ENCODE peak calls at places on chromosomes 3 and 15, in seven cellular contexts. M, U, Q, P, D, T and H are unnamed samples.

GRCh38 chr3:45367451-45367850 is 20.9 kb upstream of the LARS2 start:
- DNase-seq in M (no peak), U (no peak), Q (no peak), P (peak; percentile 83), D (no peak), T (no peak), H (no peak)

GRCh38 chr3:29265673-29266072 is 15.2 kb upstream of the RBMS3 start:
- DNase-seq in M (no peak), U (no peak), Q (no peak), P (no peak), D (no peak), T (no peak), H (no peak)

GRCh38 chr15:43792761-43793493 is 807 bp downstream of the SERF2 start:
- DNase-seq in M (peak; percentile 54), U (no peak), Q (peak; percentile 16), P (peak; percentile 38), D (no peak), T (peak; percentile 49), H (no peak)

GRCh38 chr3:167114619-167115018 is 265.5 kb downstream of the ZBBX start:
- DNase-seq in M (no peak), U (no peak), Q (no peak), P (no peak), D (no peak), T (no peak), H (peak; percentile 81)

GRCh38 chr3:128447561-128448013 is 19.1 kb downstream of the DNAJB8 start:
- DNase-seq in M (no peak), U (no peak), Q (no peak), P (no peak), D (no peak), T (no peak), H (no peak)

GRCh38 chr15:32837935-32838334 is 120.1 kb downstream of the GREM1 start:
- DNase-seq in M (no peak), U (no peak), Q (no peak), P (no peak), D (no peak), T (no peak), H (no peak)

GRCh38 chr3:178512627-178513026 is 23.6 kb upstream of the KCNMB2 start:
- DNase-seq in M (no peak), U (no peak), Q (no peak), P (no peak), D (no peak), T (no peak), H (no peak)

GRCh38 chr15:85646538-85647091 is 148.1 kb downstream of the KLHL25 start:
- DNase-seq in M (no peak), U (no peak), Q (no peak), P (peak; percentile 28), D (no peak), T (no peak), H (no peak)

GRCh38 chr3:189720746-189721426 is 89.7 kb downstream of the TP63 start:
- DNase-seq in M (no peak), U (no peak), Q (no peak), P (no peak), D (no peak), T (no peak), H (no peak)

GRCh38 chr15:90799639-90800038 is 68.7 kb upstream of the FURIN start:
- DNase-seq in M (no peak), U (no peak), Q (no peak), P (no peak), D (no peak), T (no peak), H (no peak)

GRCh38 chr15:31605467-31605931 is 278.9 kb downstream of the KLF13 start:
- DNase-seq in M (no peak), U (no peak), Q (no peak), P (peak; percentile 36), D (no peak), T (no peak), H (no peak)

GRCh38 chr3:131091768-131092167 is 65.1 kb downstream of the NEK11 start:
- DNase-seq in M (no peak), U (no peak), Q (no peak), P (peak; percentile 15), D (no peak), T (no peak), H (no peak)

GRCh38 chr3:78659386-78659987 is 1108.3 kb downstream of the ROBO1 start:
- DNase-seq in M (no peak), U (no peak), Q (peak; percentile 37), P (peak; percentile 44), D (peak; percentile 38), T (peak; percentile 28), H (no peak)

GRCh38 chr3:50288387-50289007 is 3.7 kb downstream of the IFRD2 start:
- DNase-seq in M (no peak), U (no peak), Q (no peak), P (no peak), D (no peak), T (no peak), H (no peak)